ENCODE peak calls at places on chromosomes 5 and 9, in five cellular contexts. F is left ventricle myocardium inferior, V is B cell, O is A673, I is omental fat pad. J is an unnamed sample.
A peak's percentile ranks its signal among the peaks of the same experiment; 100 is the strongest.

GRCh38 chr9:137679249-137679648 is 60.4 kb downstream of the EHMT1 start:
- DNase-seq in F (no peak), V (no peak), O (no peak), I (no peak), J (no peak)

GRCh38 chr9:78831726-78832125 is 534.8 kb downstream of the PSAT1 start:
- DNase-seq in F (no peak), V (no peak), O (no peak), I (no peak), J (no peak)

GRCh38 chr5:67111779-67112178 is 84.8 kb downstream of the CD180 start:
- DNase-seq in F (no peak), V (no peak), O (no peak), I (no peak), J (no peak)

GRCh38 chr5:152634596-152634995 is 229.5 kb upstream of the NMUR2 start:
- DNase-seq in F (no peak), V (no peak), O (no peak), I (no peak), J (no peak)

GRCh38 chr5:112186401-112186990 is 232.6 kb downstream of the EPB41L4A start:
- DNase-seq in F (no peak), V (peak; percentile 30), O (peak; percentile 62), I (no peak), J (peak; percentile 43)

GRCh38 chr5:51731641-51732040 is 348.4 kb downstream of the ISL1 start:
- DNase-seq in F (no peak), V (no peak), O (peak; percentile 2), I (no peak), J (no peak)

GRCh38 chr5:128693779-128694178 is 155.7 kb upstream of the FBN2 start:
- DNase-seq in F (no peak), V (no peak), O (no peak), I (no peak), J (no peak)

GRCh38 chr5:158264264-158264663 is 405.3 kb upstream of the CLINT1 start:
- DNase-seq in F (no peak), V (no peak), O (no peak), I (no peak), J (no peak)

GRCh38 chr5:78557601-78558000 is 91.0 kb downstream of the LHFPL2 start:
- DNase-seq in F (no peak), V (no peak), O (no peak), I (no peak), J (no peak)

GRCh38 chr9:82489579-82489915 is 501.0 kb downstream of the SPATA31D1 start:
- DNase-seq in F (no peak), V (no peak), O (no peak), I (no peak), J (no peak)

GRCh38 chr9:111957856-111958631 is 61.4 kb downstream of the UGCG start:
- DNase-seq in F (no peak), V (peak; percentile 40), O (peak; percentile 97), I (no peak), J (peak; percentile 32)

GRCh38 chr9:3447143-3447542 is 78.7 kb downstream of the RFX3 start:
- DNase-seq in F (no peak), V (no peak), O (no peak), I (no peak), J (no peak)

GRCh38 chr9:128628471-128629048 is 28.1 kb downstream of the DYNC2I2 start:
- DNase-seq in F (peak; percentile 84), V (no peak), O (no peak), I (no peak), J (no peak)

GRCh38 chr9:91193658-91194391 is 167.9 kb downstream of the AUH start:
- DNase-seq in F (peak; percentile 87), V (peak; percentile 69), O (peak; percentile 75), I (no peak), J (peak; percentile 80)

GRCh38 chr5:96703384-96703910 is 41.3 kb downstream of the CAST start:
- DNase-seq in F (no peak), V (no peak), O (no peak), I (no peak), J (no peak)

GRCh38 chr9:6968271-6968670 is 210.5 kb downstream of the KDM4C start:
- DNase-seq in F (no peak), V (no peak), O (no peak), I (no peak), J (no peak)

GRCh38 chr5:177372910-177373309 is 11.3 kb upstream of the SLC34A1 start:
- DNase-seq in F (no peak), V (no peak), O (no peak), I (no peak), J (no peak)

GRCh38 chr9:90991953-90992352 is 190.3 kb downstream of the SYK start:
- DNase-seq in F (no peak), V (no peak), O (no peak), I (no peak), J (no peak)

GRCh38 chr9:129878253-129878652 is 43.0 kb downstream of the USP20 start:
- DNase-seq in F (no peak), V (no peak), O (no peak), I (no peak), J (no peak)

GRCh38 chr5:5422819-5423515 is 490 bp downstream of the ICE1 start:
- DNase-seq in F (no peak), V (no peak), O (no peak), I (no peak), J (no peak)

GRCh38 chr5:139275536-139276297 is 17.8 kb upstream of the MATR3 start:
- DNase-seq in F (no peak), V (no peak), O (no peak), I (no peak), J (no peak)

GRCh38 chr9:2260401-2261306 is 245.5 kb downstream of the SMARCA2 start:
- DNase-seq in F (no peak), V (no peak), O (peak; percentile 58), I (no peak), J (peak; percentile 7)

GRCh38 chr5:127785098-127785927 is 82.1 kb downstream of the CCDC192 start:
- DNase-seq in F (no peak), V (no peak), O (no peak), I (no peak), J (peak; percentile 17)

GRCh38 chr5:78537821-78538220 is 110.8 kb downstream of the LHFPL2 start:
- DNase-seq in F (no peak), V (peak; percentile 54), O (peak; percentile 39), I (no peak), J (peak; percentile 42)

GRCh38 chr9:34628656-34629491 is at the start of gene ARID3C:
- DNase-seq in F (no peak), V (peak; percentile 71), O (no peak), I (no peak), J (no peak)
- TF ChIP-seq CTCF in F (no peak), V (no peak), O (no peak), I (no peak), J (no peak)

GRCh38 chr5:141874262-141874964 is 3.8 kb downstream of the PCDH1 start:
- DNase-seq in F (peak; percentile 27), V (no peak), O (no peak), I (no peak), J (no peak)

GRCh38 chr5:141877478-141878185 is 578 bp downstream of the PCDH1 start:
- DNase-seq in F (no peak), V (peak; percentile 43), O (peak; percentile 44), I (no peak), J (peak; percentile 54)

GRCh38 chr5:141875022-141875740 is 3.0 kb downstream of the PCDH1 start:
- DNase-seq in F (peak; percentile 13), V (no peak), O (no peak), I (no peak), J (no peak)

GRCh38 chr5:141876628-141877477 is 1.4 kb downstream of the PCDH1 start:
- DNase-seq in F (no peak), V (peak; percentile 30), O (no peak), I (no peak), J (peak; percentile 55)

DNA sequence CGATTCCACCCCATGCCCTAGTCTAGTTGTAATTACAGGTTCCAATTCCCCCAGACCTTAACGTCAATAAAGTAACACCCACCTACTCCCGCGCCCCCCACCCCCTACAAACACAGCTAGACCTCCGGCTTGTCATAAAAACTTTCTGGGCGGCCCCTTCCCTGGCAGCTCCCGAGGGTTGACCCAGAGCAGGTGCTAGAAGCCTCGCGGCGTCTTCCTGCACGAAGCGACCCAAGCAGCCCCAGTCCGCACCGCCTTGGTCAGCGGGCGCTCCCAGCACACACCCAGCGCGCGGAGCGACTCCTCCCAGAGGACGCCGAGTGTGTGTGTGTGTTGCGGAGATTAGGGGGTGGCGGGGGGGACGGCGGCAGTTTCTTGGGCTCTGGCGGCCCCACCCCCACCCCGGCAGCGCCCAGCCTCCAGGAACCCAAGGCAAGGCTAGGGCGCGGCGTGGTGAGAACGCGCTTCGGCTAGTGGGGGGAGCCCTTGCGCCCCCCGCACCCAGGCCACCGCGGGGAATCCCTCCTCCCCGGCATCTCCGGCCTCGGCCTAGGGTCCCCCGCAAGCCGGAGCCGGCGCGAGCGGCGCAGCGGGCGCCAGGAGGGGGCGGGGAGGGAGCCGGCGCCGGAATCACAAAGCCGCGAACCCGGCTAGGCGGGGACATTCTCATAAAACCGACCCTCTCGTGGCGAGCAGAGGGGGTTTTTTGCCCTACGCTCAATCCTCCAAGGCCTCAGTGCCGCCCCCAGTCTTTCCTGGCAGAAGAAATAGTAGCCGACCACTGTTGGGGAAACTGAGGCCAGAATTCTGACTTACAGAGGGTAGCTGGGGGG is 2.2 kb downstream of the PCDH1 start:
- DNase-seq in F (peak; percentile 47), V (peak; percentile 36), O (no peak), I (no peak), J (peak; percentile 75)
- TF ChIP-seq CTCF in F (no peak), V (no peak), O (no peak), I (no peak), J (no peak)

GRCh38 chr5:133065482-133065881 is 13.7 kb downstream of the HSPA4 start:
- DNase-seq in F (no peak), V (no peak), O (no peak), I (no peak), J (no peak)

GRCh38 chr5:133063965-133064364 is 12.2 kb downstream of the HSPA4 start:
- DNase-seq in F (no peak), V (no peak), O (no peak), I (no peak), J (peak; percentile 58)

DNA sequence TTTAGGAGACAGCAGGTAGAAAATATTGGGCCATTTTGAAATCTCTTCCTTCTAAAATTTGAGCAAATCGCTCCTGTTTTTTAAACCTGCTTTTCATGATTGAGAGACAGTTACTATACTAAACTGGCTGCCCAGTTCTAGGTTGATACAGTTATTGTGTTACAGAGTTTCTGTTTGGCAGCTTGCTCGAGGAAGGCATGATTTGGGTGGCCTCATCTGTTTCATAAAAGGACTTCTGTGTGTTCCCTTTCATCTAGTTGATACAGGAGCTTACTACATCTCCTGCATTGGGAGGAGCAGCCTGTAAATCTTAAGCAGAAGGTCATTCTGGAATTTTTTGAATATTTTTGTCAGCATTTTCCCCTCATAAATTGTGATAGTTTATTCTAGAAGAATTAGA is 14.2 kb downstream of the HSPA4 start:
- DNase-seq in F (no peak), V (no peak), O (no peak), I (no peak), J (no peak)
- TF ChIP-seq CTCF in F (no peak), V (no peak), O (no peak), I (no peak), J (no peak)

GRCh38 chr5:108451269-108451668 is 69.4 kb upstream of the FBXL17 start:
- DNase-seq in F (no peak), V (no peak), O (no peak), I (no peak), J (no peak)
- TF ChIP-seq CTCF in F (no peak), V (no peak), O (peak; percentile 31), I (no peak), J (no peak)